ENCODE peak calls at places on chromosomes 6 and 20, in six cellular contexts. O is neuronal stem cell; S is coronary artery; P is foreskin fibroblast; R is effector CD4-positive, alpha-beta T cell; B is AG04450. A is an unnamed sample.
A peak's percentile ranks its signal among the peaks of the same experiment; 100 is the strongest.

GRCh38 chr6:37069639-37070038 is 64.2 kb downstream of the FGD2 start:
- DNase-seq in B (no peak), P (no peak), R (no peak), O (no peak), S (no peak), A (no peak)

GRCh38 chr6:99119109-99120031 is 171.6 kb upstream of the FBXL4 start:
- DNase-seq in S (no peak), O (peak; percentile 62), R (no peak), P (peak; percentile 53), B (peak; percentile 4), A (peak; percentile 56)

GRCh38 chr6:125924169-125924568 is 32.4 kb upstream of the HINT3 start:
- DNase-seq in P (peak; percentile 61), S (no peak), B (no peak), R (no peak), O (no peak), A (no peak)

GRCh38 chr20:62569615-62570014 is 72.7 kb upstream of the SLCO4A1 start:
- DNase-seq in P (no peak), R (no peak), O (no peak), S (no peak), B (no peak), A (no peak)

GRCh38 chr6:6588064-6588923 is at the start of gene LY86:
- DNase-seq in R (no peak), B (no peak), S (no peak), P (no peak), O (no peak), A (no peak)

GRCh38 chr6:24997905-24998304 is 62.1 kb upstream of the RIPOR2 start:
- DNase-seq in O (no peak), B (no peak), P (no peak), S (no peak), R (no peak), A (no peak)

GRCh38 chr20:13105864-13106457 is 97.2 kb downstream of the SPTLC3 start:
- DNase-seq in B (no peak), O (no peak), R (no peak), P (peak; percentile 66), S (no peak), A (peak; percentile 49)

GRCh38 chr6:8481727-8482126 is 46.4 kb upstream of the SLC35B3 start:
- DNase-seq in S (no peak), B (no peak), R (no peak), O (peak; percentile 11), P (peak; percentile 6), A (no peak)

GRCh38 chr20:62193079-62194025 is 10.5 kb downstream of the MTG2 start:
- DNase-seq in P (no peak), O (no peak), B (no peak), R (no peak), S (no peak), A (no peak)

GRCh38 chr20:11912664-11913415 is 4.9 kb upstream of the BTBD3 start:
- DNase-seq in S (no peak), B (no peak), O (no peak), P (no peak), R (no peak), A (no peak)

GRCh38 chr6:100663219-100663863 is 198.6 kb upstream of the SIM1 start:
- DNase-seq in B (peak; percentile 58), R (no peak), P (peak; percentile 87), O (no peak), S (no peak), A (no peak)

GRCh38 chr6:5766260-5766659 is 240.5 kb downstream of the NRN1 start:
- DNase-seq in B (no peak), O (no peak), R (no peak), P (no peak), S (no peak), A (no peak)

GRCh38 chr20:23061713-23062561 is 12.5 kb upstream of the THBD start:
- DNase-seq in R (no peak), O (no peak), S (peak; percentile 84), P (peak; percentile 75), B (peak; percentile 21), A (no peak)

GRCh38 chr20:59291740-59292139 is 8.7 kb upstream of the EDN3 start:
- DNase-seq in O (no peak), S (no peak), R (no peak), P (no peak), B (no peak), A (no peak)

GRCh38 chr6:131844243-131844841 is 36.5 kb downstream of the ENPP1 start:
- DNase-seq in R (no peak), S (no peak), P (peak; percentile 87), B (peak; percentile 43), O (no peak), A (no peak)

GRCh38 chr6:31541059-31541657 is 645 bp downstream of the DDX39B start:
- DNase-seq in S (no peak), P (peak; percentile 78), R (peak; percentile 72), B (no peak), O (peak; percentile 29), A (no peak)

GRCh38 chr6:11407403-11407802 is 130.1 kb upstream of the TMEM170B start:
- DNase-seq in B (no peak), O (no peak), P (no peak), S (no peak), R (no peak), A (no peak)

GRCh38 chr20:10699941-10700340 is 26.1 kb upstream of the JAG1 start:
- DNase-seq in R (no peak), S (no peak), O (no peak), P (no peak), B (no peak), A (no peak)

GRCh38 chr6:170102038-170102437 is 188.8 kb downstream of the DLL1 start:
- DNase-seq in B (no peak), P (no peak), O (no peak), R (no peak), S (peak; percentile 56), A (no peak)

GRCh38 chr6:113560376-113560775 is 296.8 kb upstream of the MARCKS start:
- DNase-seq in B (no peak), R (no peak), S (no peak), P (no peak), O (no peak), A (no peak)

GRCh38 chr6:138724015-138724414 is 49.6 kb upstream of the CCDC28A start:
- DNase-seq in B (no peak), R (no peak), O (no peak), S (no peak), P (no peak), A (no peak)

GRCh38 chr6:135093578-135093977 is 39.0 kb upstream of the HBS1L start:
- DNase-seq in R (no peak), O (no peak), S (no peak), B (no peak), P (no peak), A (no peak)

GRCh38 chr6:129671442-129672344 is 38.3 kb downstream of the ARHGAP18 start:
- DNase-seq in B (no peak), P (no peak), O (no peak), S (no peak), R (peak; percentile 23), A (no peak)

GRCh38 chr6:44672838-44673237 is 285.3 kb downstream of the CDC5L start:
- DNase-seq in O (no peak), R (no peak), P (no peak), B (no peak), S (peak; percentile 33), A (no peak)

A was measured in retina.